ENCODE peak calls at places on chromosomes 4 and X, in seven cellular contexts. N is MM.1S, E is HCT116, J is GM23248, D is PC-3, W is OCI-LY7, K is GM23338. T is an unnamed sample.
A peak's percentile ranks its signal among the peaks of the same experiment; 100 is the strongest.

GRCh38 chrX:56947695-56948094 is 47.6 kb downstream of the SPIN3 start:
- DNase-seq in N (no peak), E (no peak), D (peak; percentile 69), W (no peak), K (no peak), J (peak; percentile 65), T (no peak)

GRCh38 chr4:22191565-22192301 is 243.2 kb upstream of the KCNIP4 start:
- DNase-seq in K (peak; percentile 16), D (no peak), E (no peak), J (no peak), N (no peak), W (no peak), T (no peak)

GRCh38 chr4:82467442-82467841 is 37.1 kb downstream of the ENOPH1 start:
- DNase-seq in W (no peak), K (no peak), D (no peak), J (peak; percentile 27), N (no peak), E (no peak), T (no peak)

GRCh38 chr4:156634612-156635011 is 337.0 kb downstream of the PDGFC start:
- DNase-seq in N (no peak), E (no peak), D (no peak), J (no peak), W (no peak), K (no peak), T (no peak)

GRCh38 chrX:72023071-72023470 is 108.6 kb downstream of the RTL5 start:
- DNase-seq in K (no peak), D (no peak), N (no peak), J (no peak), W (no peak), E (no peak), T (no peak)

GRCh38 chr4:98612318-98613250 is 45.8 kb downstream of the TSPAN5 start:
- DNase-seq in E (no peak), J (peak; percentile 14), D (no peak), W (no peak), K (peak; percentile 52), N (no peak), T (no peak)

GRCh38 chrX:155028192-155028591 is 1.5 kb downstream of the FUNDC2 start:
- DNase-seq in J (no peak), N (no peak), E (no peak), D (peak; percentile 29), W (peak; percentile 30), K (no peak), T (no peak)

GRCh38 chrX:110286126-110286525 is 31.8 kb downstream of the AMMECR1 start:
- DNase-seq in D (peak; percentile 86), W (no peak), N (no peak), E (peak; percentile 12), K (no peak), J (peak; percentile 89), T (peak; percentile 26)

GRCh38 chr4:95129708-95130343 is 372.1 kb downstream of the BMPR1B start:
- DNase-seq in W (no peak), D (peak; percentile 97), J (peak; percentile 99), K (no peak), E (peak; percentile 73), N (no peak), T (peak; percentile 81)

GRCh38 chr4:124904723-124905390 is 192.3 kb upstream of the ANKRD50 start:
- DNase-seq in N (no peak), D (peak; percentile 26), E (no peak), W (no peak), K (no peak), J (no peak), T (no peak)

GRCh38 chrX:47796433-47796906 is 40.2 kb upstream of the ZNF81 start:
- DNase-seq in E (no peak), N (no peak), W (no peak), D (peak; percentile 67), J (peak; percentile 72), K (no peak), T (no peak)

GRCh38 chr4:144343143-144343755 is 202.7 kb upstream of the GYPA start:
- DNase-seq in K (no peak), E (no peak), D (no peak), J (peak; percentile 1), W (no peak), N (no peak), T (no peak)

GRCh38 chr4:172142331-172142738 is 329.1 kb downstream of the GALNTL6 start:
- DNase-seq in D (peak; percentile 26), K (no peak), E (no peak), J (peak; percentile 63), N (no peak), W (no peak), T (no peak)

GRCh38 chrX:130393451-130394074 is 8.1 kb upstream of the GPR119 start:
- DNase-seq in D (peak; percentile 74), K (peak; percentile 67), W (peak; percentile 23), E (peak; percentile 18), N (peak; percentile 29), J (peak; percentile 67), T (peak; percentile 62)

DNA sequence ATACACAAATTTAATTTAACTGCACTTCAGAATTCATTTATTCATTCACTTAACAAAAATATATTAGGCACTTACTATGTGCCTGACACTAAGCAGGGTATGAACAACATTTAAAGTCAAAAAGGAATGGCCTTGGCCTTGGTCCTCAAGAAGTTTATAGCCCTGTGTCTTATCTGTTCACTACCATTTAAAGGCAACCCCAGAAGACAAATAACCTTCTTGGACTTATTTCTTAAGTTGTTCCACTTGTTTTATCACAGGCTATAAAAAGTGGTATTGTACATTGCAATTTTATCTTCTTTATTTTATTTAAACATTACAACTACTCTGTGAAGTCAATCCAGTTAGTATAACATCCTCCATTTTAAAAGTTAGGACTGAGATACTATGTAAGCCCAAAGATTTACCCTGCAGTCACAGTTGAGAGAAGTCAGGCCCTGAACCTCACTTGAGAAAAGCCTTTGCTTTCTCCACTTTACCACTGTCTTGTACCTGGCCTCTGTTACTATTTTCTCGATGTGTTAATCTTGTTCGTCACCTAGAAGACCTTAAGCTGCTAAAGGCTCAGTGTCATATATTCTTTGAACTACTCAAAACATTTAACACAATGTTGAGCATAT is 305.6 kb upstream of the DIPK2B start:
- DNase-seq in N (no peak), K (no peak), D (no peak), J (no peak), E (no peak), W (no peak), T (no peak)
- TF ChIP-seq EZH2phosphoT487 in N (no peak), K (no peak), D (no peak), J (no peak), E (no peak), W (no peak), T (no peak)

DNA sequence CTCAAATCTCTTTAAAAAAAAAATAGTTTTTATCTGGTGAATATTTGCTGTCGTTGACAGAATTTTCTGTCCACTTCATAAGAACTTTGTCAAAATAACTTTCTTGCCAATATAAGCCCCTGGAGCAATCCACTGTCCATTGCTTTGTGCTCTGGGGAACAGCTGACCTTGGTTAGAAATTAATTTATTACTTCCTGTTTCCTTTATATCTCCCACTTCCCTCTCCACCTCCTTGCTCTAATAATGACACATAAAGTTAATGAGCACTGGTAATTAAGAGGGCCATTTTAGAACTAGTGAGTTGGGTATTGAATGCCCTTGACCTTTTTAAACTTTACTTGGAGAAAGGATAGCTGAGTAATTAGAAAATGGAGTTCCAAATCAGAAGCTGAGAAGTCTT is 151.3 kb upstream of the LEF1 start:
- DNase-seq in J (no peak), K (no peak), N (no peak), E (no peak), D (no peak), W (no peak), T (no peak)
- H3K4me3 ChIP-seq in J (no peak overlapping the region), K (no peak overlapping the region), N (no peak overlapping the region), E (no peak overlapping the region), D (no peak overlapping the region), W (no peak overlapping the region), T (no peak overlapping the region)

DNA sequence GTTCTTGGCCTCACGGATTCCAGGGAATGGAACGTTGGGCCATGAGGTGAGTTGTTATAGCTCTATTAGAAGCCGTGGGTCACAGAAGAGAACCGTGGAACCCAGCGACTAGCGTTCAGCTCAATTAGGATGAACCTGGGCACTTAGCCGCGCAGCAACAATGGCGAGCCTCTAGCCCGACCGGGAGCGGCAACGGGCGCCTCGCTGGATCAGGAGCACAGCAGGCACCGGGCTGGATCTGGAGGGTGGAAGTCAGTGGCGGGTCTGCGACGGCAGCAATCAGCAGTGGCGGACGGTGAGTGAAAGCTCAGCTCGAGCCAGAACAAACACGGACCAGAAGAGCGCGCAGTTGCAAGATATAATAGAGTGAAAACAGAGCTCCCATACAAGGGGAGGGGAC is 34.2 kb downstream of the AGA start:
- DNase-seq in E (no peak), W (no peak), D (no peak), K (no peak), J (no peak), N (no peak), T (no peak)
- H3K9me2 ChIP-seq in E (no peaks in the 10 kb centered on the region), W (no peaks in the 10 kb centered on the region), D (no peaks in the 10 kb centered on the region), K (peaks cover 6% of the 10 kb centered on the region), J (no peaks in the 10 kb centered on the region), N (no peaks in the 10 kb centered on the region), T (no peaks in the 10 kb centered on the region)

GRCh38 chrX:102341867-102342266 is 94.9 kb downstream of the NXF2 start:
- DNase-seq in N (peak; percentile 11), J (peak; percentile 6), K (peak; percentile 3), W (no peak), E (no peak), D (peak; percentile 12), T (no peak)

DNA sequence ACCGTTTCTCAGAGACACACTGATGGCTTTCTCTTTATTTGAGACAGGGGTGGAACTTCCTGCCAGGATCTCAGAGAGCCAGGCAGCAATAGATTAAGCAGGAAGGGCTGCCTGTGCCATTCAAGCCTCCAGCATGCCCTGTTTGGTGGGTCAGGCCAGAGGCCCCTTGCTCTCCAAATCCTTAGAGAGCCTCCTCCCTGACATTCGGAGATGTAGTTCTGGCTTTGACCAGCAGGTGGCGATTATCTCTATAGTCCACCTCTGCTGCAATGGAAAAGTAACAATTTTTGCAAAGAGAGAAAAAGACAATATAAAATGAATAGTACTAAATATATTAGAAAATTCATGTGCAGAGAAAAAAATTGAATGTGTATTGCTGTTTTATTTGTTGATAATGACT is 93.9 kb downstream of the NXF2B start:
- DNase-seq in N (peak; percentile 51), E (no peak), W (peak; percentile 37), K (peak; percentile 75), J (peak; percentile 39), D (peak; percentile 70), T (peak; percentile 69)
- TF ChIP-seq EZH2phosphoT487 in N (no peak), E (no peak), W (no peak), K (no peak), J (no peak), D (no peak), T (no peak)